ENCODE peak calls at places on chromosomes 6 and 20, in six cellular contexts. U is HepG2, C is A549, M is endothelial cell of umbilical vein, Q is GM12878, T is K562. S is an unnamed sample.

GRCh38 chr20:8790442-8791074 is 278.3 kb upstream of the PLCB4 start:
- DNase-seq in Q (no peak), C (peak), T (peak), M (peak), U (peak), S (peak)

GRCh38 chr6:19599813-19600464 is 237.2 kb upstream of the ID4 start:
- DNase-seq in U (no peak), T (no peak), M (no peak), C (no peak), Q (no peak), S (no peak)

GRCh38 chr6:50699086-50699886 is 14.0 kb upstream of the TFAP2D start:
- DNase-seq in Q (no peak), M (no peak), T (no peak), U (no peak), C (no peak), S (peak)

GRCh38 chr6:88047510-88048150 is at the start of gene SPACA1:
- DNase-seq in Q (no peak), U (no peak), M (no peak), C (no peak), T (no peak), S (no peak)

GRCh38 chr20:9617062-9617461 is 102.7 kb downstream of the LAMP5 start:
- DNase-seq in Q (no peak), T (peak), C (peak), M (peak), U (peak), S (peak)

GRCh38 chr6:55276745-55277627 is 50.3 kb upstream of the GFRAL start:
- DNase-seq in M (peak), Q (no peak), C (peak), T (peak), U (peak), S (peak)

GRCh38 chr6:121335111-121336008 is 1.1 kb upstream of the TBC1D32 start:
- DNase-seq in C (no peak), Q (no peak), U (no peak), M (no peak), T (no peak), S (peak)

GRCh38 chr6:45479834-45480696 is 102.3 kb upstream of the SUPT3H start:
- DNase-seq in U (no peak), Q (no peak), T (no peak), M (peak), C (no peak), S (peak)

GRCh38 chr20:460707-461106 is 1.6 kb downstream of the TBC1D20 start:
- DNase-seq in T (no peak), U (peak), M (no peak), Q (no peak), C (no peak), S (peak)

GRCh38 chr20:40431611-40432010 is 257.4 kb downstream of the MAFB start:
- DNase-seq in M (no peak), Q (no peak), T (no peak), U (no peak), C (no peak), S (no peak)

GRCh38 chr20:57266251-57267157 is at the start of gene BMP7:
- DNase-seq in C (peak), Q (no peak), U (no peak), M (no peak), T (no peak), S (no peak)

GRCh38 chr6:67888886-67889681 is 746.0 kb upstream of the ADGRB3 start:
- DNase-seq in U (peak), T (peak), M (no peak), Q (no peak), C (no peak), S (peak)

GRCh38 chr6:133945158-133945557 is 7.9 kb upstream of the TBPL1 start:
- DNase-seq in U (peak), T (no peak), M (no peak), C (peak), Q (no peak), S (peak)

GRCh38 chr20:17680836-17681740 is 954 bp downstream of the RRBP1 start:
- DNase-seq in M (peak), U (peak), Q (no peak), C (peak), T (peak), S (peak)

GRCh38 chr6:150269857-150270223 is 99.0 kb upstream of the IYD start:
- DNase-seq in C (peak), M (no peak), Q (no peak), U (peak), T (peak), S (no peak)

GRCh38 chr6:31203345-31203979 is 33.0 kb upstream of the POU5F1 start:
- DNase-seq in M (no peak), C (peak), T (no peak), U (peak), Q (peak), S (peak)

GRCh38 chr20:41038149-41038877 is 9.7 kb downstream of the TOP1 start:
- DNase-seq in C (no peak), T (no peak), U (peak), Q (no peak), M (no peak), S (no peak)

GRCh38 chr6:157613011-157613522 is 210.0 kb upstream of the SNX9 start:
- DNase-seq in M (peak), U (peak), C (peak), Q (no peak), T (peak), S (peak)

GRCh38 chr20:6956574-6956973 is 189.1 kb downstream of the BMP2 start:
- DNase-seq in M (peak), U (no peak), T (no peak), C (no peak), Q (no peak), S (peak)

GRCh38 chr20:33563788-33564187 is 73.9 kb downstream of the CBFA2T2 start:
- DNase-seq in Q (no peak), C (no peak), M (no peak), T (no peak), U (no peak), S (no peak)

GRCh38 chr6:113496157-113496556 is 361.0 kb upstream of the MARCKS start:
- DNase-seq in Q (no peak), M (peak), U (no peak), T (no peak), C (no peak), S (no peak)

GRCh38 chr6:149212892-149213786 is 104.4 kb upstream of the TAB2 start:
- DNase-seq in U (no peak), Q (no peak), C (no peak), T (no peak), M (no peak), S (no peak)

GRCh38 chr6:162468326-162468725 is 259.2 kb downstream of the PRKN start:
- DNase-seq in C (no peak), M (no peak), T (no peak), Q (no peak), U (no peak), S (no peak)

GRCh38 chr6:71367763-71368162 is 79.2 kb downstream of the OGFRL1 start:
- DNase-seq in U (no peak), Q (no peak), M (peak), C (no peak), T (no peak), S (no peak)

GRCh38 chr6:42197574-42198362 is 3.0 kb upstream of the GUCA1B start:
- DNase-seq in T (peak), Q (no peak), U (peak), M (peak), C (peak), S (peak)

GRCh38 chr6:2952557-2953095 is 18.7 kb downstream of the SERPINB6 start:
- DNase-seq in T (peak), U (peak), M (peak), C (peak), Q (no peak), S (peak)

GRCh38 chr6:142833054-142833453 is 111.9 kb downstream of the HIVEP2 start:
- DNase-seq in T (no peak), M (peak), Q (no peak), C (peak), U (no peak), S (peak)

GRCh38 chr6:159529820-159530405 is 163.1 kb downstream of the SOD2 start:
- DNase-seq in Q (no peak), C (no peak), U (no peak), M (no peak), T (no peak), S (no peak)

GRCh38 chr6:63673692-63674091 is 38.1 kb downstream of the PHF3 start:
- DNase-seq in Q (no peak), M (no peak), C (no peak), U (no peak), T (no peak), S (no peak)

GRCh38 chr6:169985121-169986015 is 233.9 kb downstream of the ERMARD start:
- DNase-seq in U (no peak), M (no peak), C (no peak), T (no peak), Q (no peak), S (no peak)

GRCh38 chr6:112831022-112831421 is 483.9 kb downstream of the RFPL4B start:
- DNase-seq in C (no peak), T (no peak), M (peak), U (no peak), Q (no peak), S (no peak)

GRCh38 chr6:31569861-31570536 is 2.1 kb upstream of the LTA start:
- DNase-seq in T (no peak), M (no peak), Q (no peak), C (no peak), U (no peak), S (no peak)

GRCh38 chr20:37071481-37071911 is 24.3 kb downstream of the RBL1 start:
- DNase-seq in U (no peak), Q (peak), C (no peak), T (no peak), M (no peak), S (no peak)

GRCh38 chr6:166752928-166753721 is 126.1 kb upstream of the RPS6KA2 start:
- DNase-seq in C (no peak), U (no peak), T (no peak), M (no peak), Q (no peak), S (peak)

GRCh38 chr6:55898342-55898741 is 23.0 kb upstream of the BMP5 start:
- DNase-seq in U (no peak), M (no peak), C (peak), Q (no peak), T (no peak), S (no peak)

GRCh38 chr6:72621243-72622093 is at the start of gene KCNQ5:
- DNase-seq in T (peak), U (no peak), C (peak), Q (no peak), M (no peak), S (peak)

GRCh38 chr20:63070301-63070625 is 63.5 kb upstream of the BHLHE23 start:
- DNase-seq in T (no peak), U (no peak), Q (no peak), C (no peak), M (no peak), S (no peak)

GRCh38 chr20:50037575-50037974 is 54.8 kb downstream of the SNAI1 start:
- DNase-seq in U (no peak), M (no peak), T (peak), Q (no peak), C (no peak), S (no peak)

GRCh38 chr20:50037123-50037522 is 54.3 kb downstream of the SNAI1 start:
- DNase-seq in T (no peak), C (no peak), U (no peak), Q (no peak), M (no peak), S (no peak)

GRCh38 chr20:50032955-50033666 is 50.3 kb downstream of the SNAI1 start:
- DNase-seq in T (no peak), M (no peak), U (no peak), C (no peak), Q (no peak), S (no peak)

GRCh38 chr20:50036703-50037102 is 53.9 kb downstream of the SNAI1 start:
- DNase-seq in U (no peak), C (no peak), Q (no peak), T (no peak), M (no peak), S (no peak)

GRCh38 chr20:50034567-50035170 is 51.9 kb downstream of the SNAI1 start:
- DNase-seq in C (peak), M (peak), Q (no peak), T (no peak), U (no peak), S (no peak)
- TF ChIP-seq MYC in C (no peak), M (no peak), Q (no peak), T (no peak), U (no peak), S (no peak)

DNA sequence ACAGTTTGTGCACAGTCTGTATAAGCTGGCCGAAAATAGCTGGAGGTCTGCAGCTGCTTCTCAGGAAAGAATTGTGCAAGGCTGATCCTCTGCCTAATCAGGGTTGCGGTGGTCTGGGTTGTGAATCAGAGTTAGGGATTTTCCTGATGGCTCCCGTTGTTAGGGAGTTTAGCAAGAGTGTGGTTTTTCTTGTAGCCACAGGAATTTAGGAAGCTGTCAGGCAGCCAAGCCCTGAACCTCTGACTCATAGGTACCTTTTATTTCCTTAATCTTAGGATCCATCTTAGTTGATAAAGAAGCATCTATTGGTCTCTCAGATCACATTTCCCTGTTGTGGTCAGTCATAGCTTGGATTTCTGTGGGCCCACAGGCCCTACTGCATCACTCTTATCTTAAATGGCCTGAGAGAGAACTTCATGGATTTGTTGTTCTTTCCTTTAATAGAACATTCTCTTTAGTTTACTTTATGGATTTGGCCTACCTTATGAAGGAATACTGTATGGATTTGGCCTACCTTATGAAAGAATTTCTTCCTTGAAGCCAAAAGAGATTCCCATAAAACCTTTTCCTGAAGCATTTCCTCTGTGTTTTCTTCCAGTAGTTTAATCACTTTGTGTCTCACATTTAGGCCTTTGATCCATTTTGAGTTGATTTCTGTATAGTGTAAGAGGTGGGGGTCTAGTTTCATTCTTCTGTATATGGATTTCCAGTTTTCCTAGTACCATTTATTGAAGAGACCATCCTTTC is 10.3 kb downstream of the KIF25 start:
- DNase-seq in T (no peak), U (peak), C (peak), M (peak), Q (no peak), S (peak)
- TF ChIP-seq MYC in T (no peak), U (no peak), C (no peak), M (no peak), Q (no peak), S (no peak)

GRCh38 chr20:60984666-60985065 is 267.4 kb upstream of the CDH4 start:
- DNase-seq in Q (no peak), C (no peak), M (no peak), T (no peak), U (no peak), S (no peak)
- TF ChIP-seq MYC in Q (no peak), C (no peak), M (no peak), T (no peak), U (no peak), S (no peak)

GRCh38 chr6:38337819-38338465 is 301.8 kb downstream of the BTBD9 start:
- DNase-seq in U (peak), C (peak), M (peak), T (no peak), Q (no peak), S (no peak)
- TF ChIP-seq MYC in U (no peak), C (no peak), M (no peak), T (no peak), Q (no peak), S (no peak)

GRCh38 chr6:39048481-39049399 is at the start of gene GLP1R:
- DNase-seq in T (peak), M (no peak), Q (no peak), U (no peak), C (no peak), S (peak)
- TF ChIP-seq MYC in T (no peak), M (no peak), Q (no peak), U (no peak), C (no peak), S (no peak)

DNA sequence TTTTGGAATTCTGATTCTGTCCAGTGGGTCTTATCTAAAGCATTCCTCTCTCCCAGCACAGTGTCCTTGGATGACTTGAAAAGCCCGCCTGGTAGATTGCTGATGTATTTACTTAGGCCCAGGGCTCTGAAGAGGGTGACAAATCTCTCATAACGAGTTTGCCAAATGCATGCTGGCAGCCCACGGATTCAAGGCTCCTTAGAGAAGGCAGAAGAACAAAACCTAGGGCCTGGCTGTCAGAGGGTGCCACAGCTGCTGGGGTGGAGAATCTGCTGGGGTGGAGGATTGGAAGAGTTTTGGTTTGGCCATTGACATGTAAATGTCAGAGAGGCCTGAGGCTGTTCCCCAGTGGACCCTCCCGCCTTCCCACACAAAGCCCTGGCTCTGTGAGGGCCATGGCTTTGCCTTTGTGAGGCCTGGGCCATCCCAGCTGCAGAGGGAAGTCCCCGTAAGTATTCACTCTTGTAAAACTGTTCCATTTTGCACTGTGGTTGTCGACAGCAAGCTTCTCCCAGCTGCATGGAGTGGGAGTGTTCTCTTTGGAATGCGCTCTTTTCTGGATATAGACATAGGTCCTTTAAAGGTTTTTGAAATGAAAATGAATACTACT is 50.3 kb downstream of the ANKRD6 start:
- DNase-seq in Q (no peak), U (peak), M (no peak), T (no peak), C (no peak), S (no peak)
- TF ChIP-seq MYC in Q (no peak), U (no peak), M (no peak), T (no peak), C (no peak), S (no peak)

S was measured in NB4.